ENCODE peak calls at places on chromosomes 11 and 22, in five cellular contexts. One of them, this sample, is unnamed.

GRCh38 chr11:125777309-125777708 is 1.3 kb downstream of the PATE2 start:
- DNase-seq in AG04450: no peak
- DNase-seq in stimulated activated CD4-positive, alpha-beta T cell treated with anti-CD3 and anti-CD28 coated beads, Interleukin-12 subunit alpha, Interleukin-12 subunit beta, amount 100 ng/mL, for 24 hours: no peak
- DNase-seq in GF-D8: no peak
- DNase-seq in nucleus accumbens: no peak
- DNase-seq in this sample: no peak

GRCh38 chr22:17283423-17283822 is 64.2 kb upstream of the ADA2 start:
- DNase-seq in AG04450: no peak
- DNase-seq in stimulated activated CD4-positive, alpha-beta T cell treated with anti-CD3 and anti-CD28 coated beads, Interleukin-12 subunit alpha, Interleukin-12 subunit beta, amount 100 ng/mL, for 24 hours: no peak
- DNase-seq in GF-D8: no peak
- DNase-seq in nucleus accumbens: no peak
- DNase-seq in this sample: no peak

GRCh38 chr11:60954421-60954820 is 2.4 kb upstream of the SLC15A3 start:
- DNase-seq in AG04450: no peak
- DNase-seq in stimulated activated CD4-positive, alpha-beta T cell treated with anti-CD3 and anti-CD28 coated beads, Interleukin-12 subunit alpha, Interleukin-12 subunit beta, amount 100 ng/mL, for 24 hours: no peak
- DNase-seq in GF-D8: no peak
- DNase-seq in nucleus accumbens: no peak
- DNase-seq in this sample: no peak

GRCh38 chr11:74755395-74755995 is 6.8 kb downstream of the RNF169 start:
- DNase-seq in AG04450: no peak
- DNase-seq in stimulated activated CD4-positive, alpha-beta T cell treated with anti-CD3 and anti-CD28 coated beads, Interleukin-12 subunit alpha, Interleukin-12 subunit beta, amount 100 ng/mL, for 24 hours: no peak
- DNase-seq in GF-D8: no peak
- DNase-seq in nucleus accumbens: no peak
- DNase-seq in this sample: no peak

GRCh38 chr22:43401233-43401632 is 10.6 kb upstream of the MPPED1 start:
- DNase-seq in AG04450: no peak
- DNase-seq in stimulated activated CD4-positive, alpha-beta T cell treated with anti-CD3 and anti-CD28 coated beads, Interleukin-12 subunit alpha, Interleukin-12 subunit beta, amount 100 ng/mL, for 24 hours: no peak
- DNase-seq in GF-D8: no peak
- DNase-seq in nucleus accumbens: no peak
- DNase-seq in this sample: no peak

GRCh38 chr11:46948378-46949131 is 12.0 kb downstream of the CSTPP1 start:
- DNase-seq in AG04450: peak; percentile 29
- DNase-seq in stimulated activated CD4-positive, alpha-beta T cell treated with anti-CD3 and anti-CD28 coated beads, Interleukin-12 subunit alpha, Interleukin-12 subunit beta, amount 100 ng/mL, for 24 hours: no peak
- DNase-seq in GF-D8: no peak
- DNase-seq in nucleus accumbens: no peak
- DNase-seq in this sample: peak; percentile 70

GRCh38 chr22:50281957-50282356 is 11.8 kb upstream of the MAPK11 start:
- DNase-seq in AG04450: no peak
- DNase-seq in stimulated activated CD4-positive, alpha-beta T cell treated with anti-CD3 and anti-CD28 coated beads, Interleukin-12 subunit alpha, Interleukin-12 subunit beta, amount 100 ng/mL, for 24 hours: no peak
- DNase-seq in GF-D8: no peak
- DNase-seq in nucleus accumbens: no peak
- DNase-seq in this sample: no peak

GRCh38 chr11:9076046-9076445 is 15.4 kb downstream of the SCUBE2 start:
- DNase-seq in AG04450: no peak
- DNase-seq in stimulated activated CD4-positive, alpha-beta T cell treated with anti-CD3 and anti-CD28 coated beads, Interleukin-12 subunit alpha, Interleukin-12 subunit beta, amount 100 ng/mL, for 24 hours: no peak
- DNase-seq in GF-D8: no peak
- DNase-seq in nucleus accumbens: no peak
- DNase-seq in this sample: no peak